ENCODE peak calls at places on chromosome 21, in eight cellular contexts. H is stomach; N is AG04450; C is brain microvascular endothelial cell; O is gastrocnemius medialis; M is CD4-positive, CD25-positive, alpha-beta regulatory T cell; Q is GM23338; Z is DND-41. U is an unnamed sample.

GRCh38 chr21:35843911-35844667 is 216.2 kb downstream of the SETD4 start:
- DNase-seq in H (no peak), N (no peak), C (no peak), O (peak; percentile 41), M (no peak), Q (no peak), Z (no peak), U (no peak)

GRCh38 chr21:28454978-28455600 is 537.6 kb downstream of the LTN1 start:
- DNase-seq in H (no peak), N (no peak), C (no peak), O (no peak), M (no peak), Q (no peak), Z (no peak), U (no peak)

GRCh38 chr21:34528131-34528561 is 16.1 kb upstream of the KCNE1 start:
- DNase-seq in H (no peak), N (no peak), C (no peak), O (no peak), M (no peak), Q (no peak), Z (no peak), U (no peak)

GRCh38 chr21:32021319-32022027 is 148.7 kb downstream of the HUNK start:
- DNase-seq in H (peak; percentile 92), N (no peak), C (no peak), O (no peak), M (no peak), Q (no peak), Z (no peak), U (peak; percentile 29)

GRCh38 chr21:36709868-36710728 is 11.2 kb downstream of the SIM2 start:
- DNase-seq in H (peak; percentile 20), N (no peak), C (no peak), O (no peak), M (no peak), Q (peak; percentile 69), Z (no peak), U (no peak)

GRCh38 chr21:31687108-31687507 is 27.6 kb downstream of the SOD1 start:
- DNase-seq in H (no peak), N (no peak), C (no peak), O (no peak), M (no peak), Q (no peak), Z (no peak), U (no peak)

GRCh38 chr21:43921979-43922945 is 57.2 kb downstream of the AGPAT3 start:
- DNase-seq in H (no peak), N (no peak), C (peak; percentile 4), O (no peak), M (peak; percentile 53), Q (no peak), Z (peak; percentile 39), U (no peak)

GRCh38 chr21:34582506-34583150 is 32.3 kb downstream of the RCAN1 start:
- DNase-seq in H (no peak), N (peak; percentile 24), C (peak; percentile 47), O (no peak), M (no peak), Q (peak; percentile 70), Z (no peak), U (no peak)

GRCh38 chr21:29155118-29155932 is 24.9 kb downstream of the MAP3K7CL start:
- DNase-seq in H (no peak), N (no peak), C (peak; percentile 84), O (peak; percentile 75), M (no peak), Q (peak; percentile 39), Z (no peak), U (no peak)

GRCh38 chr21:29072873-29073221 is 601 bp downstream of the CCT8 start:
- DNase-seq in H (no peak), N (no peak), C (peak; percentile 47), O (no peak), M (no peak), Q (peak; percentile 47), Z (no peak), U (no peak)

GRCh38 chr21:41024341-41025056 is 143.5 kb upstream of the BACE2 start:
- DNase-seq in H (no peak), N (no peak), C (no peak), O (no peak), M (no peak), Q (no peak), Z (no peak), U (no peak)

DNA sequence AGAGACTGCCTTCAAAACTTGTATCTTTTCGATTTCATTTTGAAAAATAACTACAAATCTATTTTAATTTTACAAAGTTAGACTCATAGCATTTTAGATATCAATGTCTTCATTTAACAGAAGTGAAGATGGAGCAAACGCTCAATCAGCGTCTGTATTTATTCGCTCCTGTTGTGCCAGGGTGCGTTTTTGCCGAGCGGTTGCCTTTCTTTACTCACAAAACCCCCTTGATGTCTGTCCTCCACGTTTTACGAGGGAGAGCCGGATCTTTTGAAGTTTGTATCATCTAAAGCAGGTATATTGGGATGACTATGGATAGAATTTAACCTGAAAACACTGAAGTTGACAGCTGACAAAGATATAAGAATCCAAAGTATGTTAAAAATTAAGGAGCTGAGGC is 44.6 kb downstream of the MRPL39 start:
- DNase-seq in H (no peak), N (no peak), C (no peak), O (no peak), M (no peak), Q (no peak), Z (peak; percentile 34), U (no peak)
- H3K4me3 ChIP-seq in H (peak overlapping the region; percentile 69), N (peak overlapping the region; percentile 80), C (peak overlapping the region; percentile 66), O (peak overlapping the region; percentile 52), M (peak overlapping the region; percentile 93), Q (peak overlapping the region; percentile 70), Z (peak overlapping the region; percentile 36), U (peak overlapping the region; percentile 86)

GRCh38 chr21:42533306-42533962 is 19.8 kb downstream of the SLC37A1 start:
- DNase-seq in H (peak; percentile 7), N (no peak), C (no peak), O (no peak), M (no peak), Q (no peak), Z (no peak), U (no peak)

GRCh38 chr21:42534361-42534900 is 20.8 kb downstream of the SLC37A1 start:
- DNase-seq in H (peak; percentile 26), N (no peak), C (no peak), O (no peak), M (no peak), Q (no peak), Z (peak; percentile 23), U (no peak)

GRCh38 chr21:42535602-42536171 is 22.0 kb downstream of the SLC37A1 start:
- DNase-seq in H (peak; percentile 72), N (no peak), C (no peak), O (peak; percentile 45), M (no peak), Q (no peak), Z (no peak), U (no peak)

GRCh38 chr21:42533963-42534355 is 20.3 kb downstream of the SLC37A1 start:
- DNase-seq in H (no peak), N (no peak), C (no peak), O (no peak), M (no peak), Q (no peak), Z (no peak), U (no peak)

DNA sequence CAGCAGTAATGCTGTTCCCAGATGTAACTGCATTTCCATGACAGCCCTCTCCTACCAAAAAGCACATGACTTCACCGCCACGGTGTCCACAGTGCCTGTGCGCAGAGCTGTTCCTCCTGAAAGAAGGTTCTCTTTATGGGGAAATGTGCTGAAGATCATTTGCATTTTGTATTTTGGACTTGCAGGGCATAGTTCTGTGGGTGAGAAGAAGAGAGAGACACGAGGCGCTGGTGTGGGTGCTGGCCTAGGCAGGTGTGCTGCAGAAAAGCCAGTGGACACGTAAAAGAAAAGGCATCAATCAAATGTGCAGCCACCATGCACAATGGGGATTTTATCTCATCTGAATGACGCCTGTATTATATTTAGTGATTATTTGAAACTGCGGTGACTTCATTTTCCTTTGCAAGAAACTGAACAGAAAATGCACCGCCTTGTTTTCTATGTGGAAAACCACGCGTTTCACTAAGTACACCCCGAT is 21.3 kb downstream of the SLC37A1 start:
- DNase-seq in H (peak; percentile 24), N (no peak), C (no peak), O (no peak), M (no peak), Q (no peak), Z (no peak), U (no peak)
- H3K4me3 ChIP-seq in H (no peak overlapping the region), N (no peak overlapping the region), C (no peak overlapping the region), O (no peak overlapping the region), M (no peak overlapping the region), Q (no peak overlapping the region), Z (no peak overlapping the region), U (no peak overlapping the region)

GRCh38 chr21:33403786-33404571 is 766 bp downstream of the IFNGR2 start:
- DNase-seq in H (peak; percentile 62), N (no peak), C (peak; percentile 47), O (peak; percentile 34), M (no peak), Q (peak; percentile 67), Z (peak; percentile 43), U (no peak)

GRCh38 chr21:33403128-33403785 is at the start of gene IFNGR2:
- DNase-seq in H (peak; percentile 43), N (no peak), C (no peak), O (no peak), M (peak; percentile 36), Q (peak; percentile 58), Z (peak; percentile 62), U (no peak)

GRCh38 chr21:33401617-33401967 is 1.6 kb upstream of the IFNGR2 start:
- DNase-seq in H (no peak), N (no peak), C (no peak), O (no peak), M (no peak), Q (no peak), Z (no peak), U (no peak)

GRCh38 chr21:33399821-33400220 is 3.4 kb upstream of the IFNGR2 start:
- DNase-seq in H (no peak), N (no peak), C (no peak), O (no peak), M (no peak), Q (no peak), Z (peak; percentile 45), U (no peak)

DNA sequence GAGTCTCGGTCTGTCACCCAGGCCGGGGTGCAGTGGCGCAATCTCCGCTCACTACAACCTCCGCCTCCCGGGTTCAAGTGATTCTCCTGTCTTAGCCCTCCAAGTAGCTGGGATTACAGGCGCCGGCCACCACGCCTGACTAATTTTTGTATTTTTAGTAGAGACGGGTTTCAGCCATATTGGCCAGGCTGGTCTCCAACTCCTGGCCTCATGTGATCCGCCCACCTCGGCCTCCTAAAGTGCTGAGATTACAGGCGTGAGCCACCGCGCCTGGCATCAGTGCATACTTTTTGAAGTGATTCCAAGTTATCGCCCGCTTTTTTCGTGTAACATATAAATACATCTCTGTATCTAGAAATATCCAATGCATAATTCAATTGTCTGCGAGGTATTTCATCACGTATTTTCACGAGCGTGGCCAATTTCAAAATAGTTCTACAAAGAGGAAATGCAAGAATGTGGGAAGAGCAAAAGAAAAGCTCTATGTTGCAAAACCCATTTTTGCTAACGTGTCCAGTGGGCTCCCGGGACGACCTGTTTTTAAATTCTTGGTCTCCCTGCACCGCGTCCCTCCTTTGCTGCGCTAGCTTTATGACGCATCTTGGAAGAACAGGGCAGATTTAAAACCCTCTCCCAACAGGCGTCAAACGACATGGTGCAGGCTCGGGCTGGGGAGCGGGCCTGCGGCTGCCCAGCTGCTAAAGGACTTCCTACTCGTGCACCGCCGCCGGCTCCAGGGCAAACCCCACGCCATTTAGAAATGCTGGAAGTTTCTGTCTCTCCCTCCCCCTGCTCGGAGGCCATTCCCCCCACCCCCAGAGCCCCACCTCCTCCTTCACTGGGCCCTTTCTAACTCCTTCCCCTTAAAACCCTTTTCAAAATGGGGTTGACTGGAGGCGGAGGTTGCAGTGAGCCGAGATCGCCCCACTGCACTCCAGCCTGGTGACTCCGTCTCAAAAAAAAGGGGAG is 918 bp upstream of the IFNGR2 start:
- DNase-seq in H (peak; percentile 40), N (no peak), C (peak; percentile 43), O (peak; percentile 70), M (no peak), Q (peak; percentile 77), Z (peak; percentile 44), U (no peak)
- H3K4me3 ChIP-seq in H (peak overlapping the region; percentile 86), N (peak overlapping the region; percentile 81), C (peak overlapping the region; percentile 77), O (peak overlapping the region; percentile 94), M (no peak overlapping the region), Q (peak overlapping the region; percentile 62), Z (peak overlapping the region; percentile 21), U (peak overlapping the region; percentile 96)

GRCh38 chr21:46661211-46661625 is 25.7 kb downstream of the PRMT2 start:
- DNase-seq in H (peak; percentile 40), N (peak; percentile 54), C (peak; percentile 60), O (no peak), M (peak; percentile 41), Q (peak; percentile 89), Z (no peak), U (no peak)
- H3K4me3 ChIP-seq in H (peak overlapping the region; percentile 25), N (peak overlapping the region; percentile 29), C (peak overlapping the region; percentile 35), O (peak overlapping the region; percentile 34), M (no peak overlapping the region), Q (peak overlapping the region; percentile 56), Z (no peak overlapping the region), U (peak overlapping the region; percentile 70)

U was measured in thoracic aorta.